ENCODE peak calls at places on chromosome 19, in seven cellular contexts. W is ovary, D is cardiac muscle cell, M is ascending aorta, I is uterus, T is breast epithelium, V is fibroblast of pulmonary artery. Y is an unnamed sample.

GRCh38 chr19:6069268-6069771 is 41.0 kb downstream of the RFX2 start:
- DNase-seq in W (no peak), D (no peak), M (no peak), I (no peak), T (no peak), V (no peak), Y (no peak)

GRCh38 chr19:18464646-18465045 is 26.7 kb upstream of the ISYNA1 start:
- DNase-seq in W (peak; percentile 84), D (peak; percentile 85), M (peak; percentile 71), I (peak; percentile 83), T (peak; percentile 80), V (peak; percentile 89), Y (peak; percentile 97)

GRCh38 chr19:14048439-14049153 is 13.3 kb downstream of the PALM3 start:
- DNase-seq in W (no peak), D (peak; percentile 22), M (no peak), I (no peak), T (no peak), V (peak; percentile 27), Y (no peak)

GRCh38 chr19:4504297-4504701 is 14.0 kb downstream of the PLIN4 start:
- DNase-seq in W (peak; percentile 74), D (no peak), M (no peak), I (no peak), T (no peak), V (no peak), Y (no peak)

GRCh38 chr19:52648336-52648990 is 10.3 kb upstream of the ZNF83 start:
- DNase-seq in W (no peak), D (peak; percentile 56), M (no peak), I (no peak), T (no peak), V (peak; percentile 50), Y (peak; percentile 46)

GRCh38 chr19:11138659-11139526 is 16.7 kb downstream of the SPC24 start:
- DNase-seq in W (peak; percentile 80), D (peak; percentile 82), M (peak; percentile 50), I (peak; percentile 89), T (no peak), V (peak; percentile 79), Y (peak; percentile 95)

GRCh38 chr19:18223860-18224524 is 2.2 kb downstream of the PDE4C start:
- DNase-seq in W (peak; percentile 67), D (peak; percentile 54), M (no peak), I (peak; percentile 37), T (no peak), V (no peak), Y (no peak)

GRCh38 chr19:55576746-55577145 is 3.9 kb downstream of the ZNF579 start:
- DNase-seq in W (no peak), D (no peak), M (no peak), I (no peak), T (no peak), V (no peak), Y (no peak)

GRCh38 chr19:53947624-53948023 is 15.1 kb upstream of the CACNG8 start:
- DNase-seq in W (no peak), D (peak; percentile 27), M (no peak), I (no peak), T (no peak), V (peak; percentile 36), Y (no peak)

GRCh38 chr19:44644391-44645016 is 794 bp downstream of the PVR start:
- DNase-seq in W (no peak), D (no peak), M (no peak), I (peak; percentile 34), T (no peak), V (peak; percentile 37), Y (peak; percentile 61)

GRCh38 chr19:48194041-48194871 is 23.8 kb downstream of the ZSWIM9 start:
- DNase-seq in W (no peak), D (peak; percentile 24), M (no peak), I (no peak), T (no peak), V (peak; percentile 28), Y (no peak)

GRCh38 chr19:36140289-36141038 is 598 bp downstream of the CAPNS1 start:
- DNase-seq in W (peak; percentile 65), D (peak; percentile 58), M (no peak), I (peak; percentile 60), T (no peak), V (peak; percentile 57), Y (peak; percentile 44)

GRCh38 chr19:49894879-49895565 is 1.7 kb downstream of the IL4I1 start:
- DNase-seq in W (no peak), D (no peak), M (no peak), I (no peak), T (no peak), V (no peak), Y (no peak)

GRCh38 chr19:57068326-57068725 is 51.5 kb upstream of the USP29 start:
- DNase-seq in W (no peak), D (no peak), M (no peak), I (no peak), T (no peak), V (no peak), Y (no peak)

GRCh38 chr19:57071414-57071813 is 48.4 kb upstream of the USP29 start:
- DNase-seq in W (no peak), D (no peak), M (no peak), I (no peak), T (no peak), V (no peak), Y (no peak)

GRCh38 chr19:57067440-57067839 is 52.3 kb upstream of the USP29 start:
- DNase-seq in W (no peak), D (no peak), M (no peak), I (no peak), T (no peak), V (no peak), Y (no peak)

DNA sequence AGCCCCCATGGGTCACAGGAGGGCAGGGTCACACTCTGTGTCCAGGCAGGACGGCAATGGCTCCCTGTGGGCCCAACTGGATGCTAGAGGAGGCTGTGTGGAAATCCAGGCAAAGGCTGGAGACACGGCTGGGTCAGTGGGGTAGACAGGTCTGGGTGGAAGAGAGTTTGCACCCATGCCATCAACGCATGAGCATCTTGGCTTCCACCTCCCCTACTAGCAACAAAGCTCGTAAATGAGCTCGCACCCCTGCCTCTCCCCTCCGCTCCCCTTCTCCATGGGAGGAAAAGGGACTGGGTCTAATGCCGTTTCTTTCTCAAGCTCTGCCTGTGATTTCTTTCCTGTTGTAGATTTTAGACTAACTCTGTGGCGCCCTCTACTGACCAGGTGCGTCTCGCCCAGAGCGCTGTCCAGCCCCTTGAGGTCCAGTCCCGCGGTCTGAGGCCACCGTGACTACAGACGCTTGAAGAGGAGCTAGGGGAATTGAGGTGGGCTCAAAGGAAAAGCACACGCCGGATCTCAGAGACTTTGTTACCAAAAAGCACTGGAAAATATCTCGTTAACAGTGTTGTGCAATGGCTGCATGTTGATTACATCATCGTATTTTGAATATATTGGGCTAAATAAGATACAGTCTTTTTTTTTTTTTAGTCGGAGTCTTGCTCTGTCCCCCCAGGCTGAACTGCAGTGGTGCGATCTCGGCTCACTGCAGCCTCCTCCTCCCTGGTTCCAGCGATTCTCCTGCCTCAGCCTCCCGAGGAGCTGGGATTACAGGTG is 50.7 kb upstream of the USP29 start:
- DNase-seq in W (peak; percentile 91), D (no peak), M (no peak), I (peak; percentile 71), T (peak; percentile 71), V (no peak), Y (peak; percentile 14)
- TF ChIP-seq CTCF in W (peak; percentile 83), D (no peak), M (no peak), I (peak; percentile 53), T (no peak), V (no peak), Y (peak; percentile 17)

DNA sequence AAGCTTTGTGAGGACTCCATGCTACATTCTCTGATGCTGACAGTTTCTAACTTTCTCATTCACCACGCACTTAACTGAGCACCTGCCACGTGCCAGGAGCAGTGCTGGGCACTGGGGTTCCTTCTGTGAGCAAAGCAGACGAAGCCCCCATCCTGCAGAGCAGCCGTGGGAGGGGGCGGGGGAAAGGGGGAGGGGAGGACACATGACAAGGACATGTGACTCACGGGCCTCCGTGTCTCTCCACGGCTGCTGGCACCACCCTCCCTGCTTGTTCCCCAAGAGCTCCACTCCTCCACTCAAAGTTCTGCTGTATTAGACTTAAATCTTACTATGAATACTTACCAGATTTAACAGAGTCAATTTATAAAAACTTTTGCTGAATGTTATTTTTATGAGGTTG is 55.5 kb downstream of the SLC7A9 start:
- DNase-seq in W (no peak), D (no peak), M (no peak), I (no peak), T (no peak), V (no peak), Y (no peak)
- H3K4me3 ChIP-seq in W (no peak overlapping the region), D (no peak overlapping the region), M (no peak overlapping the region), I (no peak overlapping the region), T (no peak overlapping the region), V (no peak overlapping the region), Y (no peak overlapping the region)

GRCh38 chr19:3408996-3409345 is 42.6 kb downstream of the NFIC start:
- DNase-seq in W (no peak), D (no peak), M (no peak), I (no peak), T (no peak), V (no peak), Y (no peak)
- TF ChIP-seq CTCF in W (no peak), D (no peak), M (no peak), I (no peak), T (no peak), V (no peak), Y (no peak)

GRCh38 chr19:34578173-34578572 is 96.6 kb downstream of the WTIP start:
- DNase-seq in W (no peak), D (no peak), M (no peak), I (no peak), T (no peak), V (no peak), Y (no peak)

GRCh38 chr19:34576292-34576691 is 94.7 kb downstream of the WTIP start:
- DNase-seq in W (no peak), D (no peak), M (no peak), I (no peak), T (no peak), V (no peak), Y (no peak)

GRCh38 chr19:34578751-34579150 is 97.2 kb downstream of the WTIP start:
- DNase-seq in W (no peak), D (no peak), M (no peak), I (no peak), T (no peak), V (no peak), Y (no peak)

GRCh38 chr19:34577056-34577455 is 95.5 kb downstream of the WTIP start:
- DNase-seq in W (no peak), D (no peak), M (no peak), I (no peak), T (no peak), V (no peak), Y (no peak)

GRCh38 chr19:34577531-34578101 is 96.1 kb downstream of the WTIP start:
- DNase-seq in W (no peak), D (no peak), M (no peak), I (no peak), T (no peak), V (no peak), Y (no peak)
- H3K4me3 ChIP-seq in W (no peak overlapping the region), D (no peak overlapping the region), M (no peak overlapping the region), I (no peak overlapping the region), T (no peak overlapping the region), V (no peak overlapping the region), Y (no peak overlapping the region)

Y was measured in fibroblast of villous mesenchyme.